ENCODE peak calls at places on chromosomes 4 and X, in four cellular contexts. E is upper lobe of right lung, L is PC-3, V is cardiac muscle cell. B is an unnamed sample. For H3K36me3, the result is how much of the 10 kb centered on the place peaks cover.

GRCh38 chr4:181261279-181261678 is 981.9 kb upstream of the TENM3 start:
- DNase-seq in E (no peak), V (peak), L (no peak), B (no peak)

GRCh38 chrX:132855760-132856341 is 102.6 kb downstream of the HS6ST2 start:
- DNase-seq in V (no peak), L (no peak), E (no peak), B (no peak)

GRCh38 chrX:15301924-15302323 is 13.5 kb downstream of the ASB11 start:
- DNase-seq in E (peak), L (no peak), V (no peak), B (peak)

GRCh38 chr4:148883891-148884290 is 441.7 kb upstream of the NR3C2 start:
- DNase-seq in E (no peak), L (no peak), V (no peak), B (no peak)

GRCh38 chr4:94165256-94165655 is 42.4 kb upstream of the SMARCAD1 start:
- DNase-seq in E (no peak), L (no peak), V (no peak), B (no peak)

GRCh38 chr4:61397174-61397573 is 197.0 kb downstream of the ADGRL3 start:
- DNase-seq in E (no peak), V (no peak), L (no peak), B (no peak)

GRCh38 chr4:43132010-43132582 is 239.6 kb downstream of the GRXCR1 start:
- DNase-seq in E (peak), L (peak), V (peak), B (peak)

GRCh38 chr4:24210332-24210902 is 320.6 kb upstream of the PPARGC1A start:
- DNase-seq in E (peak), L (no peak), V (no peak), B (peak)

GRCh38 chr4:33959519-33959918 is 2284.8 kb downstream of the ARAP2 start:
- DNase-seq in L (peak), E (no peak), V (no peak), B (no peak)

GRCh38 chrX:25016938-25017598 is 1.3 kb upstream of the ARX start:
- DNase-seq in E (no peak), L (no peak), V (no peak), B (no peak)

GRCh38 chr4:7309176-7309575 is 116.8 kb downstream of the SORCS2 start:
- DNase-seq in L (no peak), E (no peak), V (peak), B (no peak)

GRCh38 chrX:17078031-17078730 is 131.7 kb downstream of the REPS2 start:
- DNase-seq in E (no peak), L (peak), V (no peak), B (no peak)

GRCh38 chrX:105495376-105495775 is 274.9 kb upstream of the TEX13A start:
- DNase-seq in L (no peak), E (no peak), V (no peak), B (no peak)

GRCh38 chr4:123777297-123777859 is 380.8 kb downstream of the SPRY1 start:
- DNase-seq in E (no peak), L (no peak), V (no peak), B (no peak)

GRCh38 chrX:68669094-68669830 is 21.8 kb downstream of the STARD8 start:
- DNase-seq in L (no peak), V (peak), E (no peak), B (no peak)

GRCh38 chr4:145639281-145639680 is 20.1 kb downstream of the MMAA start:
- DNase-seq in L (no peak), E (no peak), V (no peak), B (no peak)

GRCh38 chr4:31674313-31674947 is 954.3 kb downstream of the PCDH7 start:
- DNase-seq in L (peak), E (no peak), V (peak), B (no peak)

GRCh38 chr4:126238010-126238409 is 923.3 kb downstream of the FAT4 start:
- DNase-seq in V (peak), L (no peak), E (no peak), B (no peak)

GRCh38 chr4:100340534-100341364 is 150.5 kb upstream of the DDIT4L start:
- DNase-seq in L (no peak), V (no peak), E (no peak), B (no peak)

GRCh38 chr4:8850830-8851188 is 20.8 kb downstream of the HMX1 start:
- DNase-seq in V (no peak), E (no peak), L (no peak), B (peak)

GRCh38 chr4:27007507-27007906 is 146.9 kb downstream of the STIM2 start:
- DNase-seq in E (no peak), L (no peak), V (no peak), B (no peak)

GRCh38 chr4:132683957-132684356 is 465.1 kb upstream of the PCDH10 start:
- DNase-seq in V (no peak), L (no peak), E (no peak), B (no peak)

GRCh38 chr4:15455290-15455689 is 14.4 kb upstream of the CC2D2A start:
- DNase-seq in L (no peak), E (no peak), V (no peak), B (no peak)

GRCh38 chrX:153635788-153636668 is 11.0 kb upstream of the DUSP9 start:
- DNase-seq in V (no peak), E (peak), L (peak), B (no peak)

GRCh38 chr4:74659576-74660411 is 134.5 kb downstream of the BTC start:
- DNase-seq in L (peak), V (no peak), E (no peak), B (no peak)

GRCh38 chr4:185134176-185134869 is 8.7 kb upstream of the SLC25A4 start:
- DNase-seq in L (peak), E (no peak), V (peak), B (no peak)

GRCh38 chr4:103105558-103106356 is 6.1 kb upstream of the BDH2 start:
- DNase-seq in L (no peak), E (no peak), V (no peak), B (no peak)

GRCh38 chr4:173167793-173168395 is 717 bp upstream of the GALNT7 start:
- DNase-seq in E (peak), V (peak), L (peak), B (peak)

GRCh38 chrX:23901065-23901464 is 6.7 kb downstream of the APOO start:
- DNase-seq in L (peak), E (no peak), V (no peak), B (no peak)

GRCh38 chr4:186936496-186937375 is 213.1 kb upstream of the FAT1 start:
- DNase-seq in L (peak), E (no peak), V (no peak), B (no peak)

GRCh38 chrX:39936886-39937770 is 160.6 kb downstream of the BCOR start:
- DNase-seq in V (no peak), E (no peak), L (no peak), B (no peak)

GRCh38 chr4:143700420-143701352 is at the start of gene FREM3:
- DNase-seq in L (no peak), V (peak), E (peak), B (peak)

GRCh38 chr4:56469489-56470210 is 2.2 kb downstream of the SRP72 start:
- DNase-seq in V (no peak), L (no peak), E (no peak), B (no peak)

GRCh38 chr4:3062466-3062865 is 11.9 kb downstream of the HTT-AS start:
- DNase-seq in V (no peak), E (no peak), L (no peak), B (no peak)

GRCh38 chr4:183503497-183504063 is 1.3 kb upstream of the ING2 start:
- DNase-seq in E (no peak), V (no peak), L (peak), B (no peak)

GRCh38 chrX:72569786-72570185 is 2.9 kb downstream of the HDAC8 start:
- DNase-seq in V (no peak), E (no peak), L (peak), B (no peak)

GRCh38 chrX:72568406-72569092 is 4.1 kb downstream of the HDAC8 start:
- DNase-seq in L (peak), V (no peak), E (no peak), B (no peak)

DNA sequence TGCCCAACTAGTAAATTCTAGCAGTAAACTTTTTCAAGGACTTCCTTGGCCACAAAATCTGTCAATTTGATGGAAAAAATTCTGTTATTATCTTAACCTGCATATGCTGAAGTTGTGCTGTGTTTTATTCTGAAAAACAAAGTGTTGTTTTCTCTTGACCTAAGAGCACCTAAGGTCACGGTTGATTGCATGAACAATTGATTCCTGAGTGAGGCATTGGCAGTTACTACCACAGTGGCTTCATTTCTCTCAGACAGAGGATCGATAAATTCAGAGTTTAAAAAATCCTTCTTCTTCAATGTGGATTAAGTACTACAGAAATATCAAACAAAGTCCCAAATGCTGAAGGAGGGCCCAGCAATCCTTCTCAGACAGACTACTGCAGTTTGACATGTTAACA is 6.2 kb downstream of the HDAC8 start:
- DNase-seq in L (no peak), E (no peak), V (no peak), B (no peak)
- H3K36me3 ChIP-seq in L (under half), E (under half), V (under half), B (under half)

GRCh38 chr4:16627999-16628398 is 270.4 kb downstream of the LDB2 start:
- DNase-seq in L (peak), V (no peak), E (no peak), B (no peak)

DNA sequence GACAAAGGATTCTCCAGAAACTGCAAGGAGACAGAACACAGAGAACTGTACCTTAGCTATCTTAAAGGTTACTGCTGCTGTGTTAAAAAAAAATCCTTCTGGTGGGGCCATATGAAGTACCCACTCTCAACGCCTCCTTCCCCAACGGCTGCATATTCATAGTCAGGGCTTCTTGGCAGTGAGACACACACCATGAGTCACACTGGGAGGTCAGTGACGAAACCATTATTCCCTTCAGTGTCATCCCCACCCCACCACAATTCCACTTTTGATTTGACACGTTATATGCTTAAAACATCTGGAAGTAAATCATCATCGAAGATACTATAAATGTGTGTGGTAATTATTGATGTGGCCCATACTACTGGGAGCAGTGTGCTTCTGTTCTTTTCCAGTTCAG is 271.5 kb downstream of the LDB2 start:
- DNase-seq in L (peak), V (no peak), E (no peak), B (no peak)
- H3K36me3 ChIP-seq in L (under half), V (under half), E (under half), B (under half)

DNA sequence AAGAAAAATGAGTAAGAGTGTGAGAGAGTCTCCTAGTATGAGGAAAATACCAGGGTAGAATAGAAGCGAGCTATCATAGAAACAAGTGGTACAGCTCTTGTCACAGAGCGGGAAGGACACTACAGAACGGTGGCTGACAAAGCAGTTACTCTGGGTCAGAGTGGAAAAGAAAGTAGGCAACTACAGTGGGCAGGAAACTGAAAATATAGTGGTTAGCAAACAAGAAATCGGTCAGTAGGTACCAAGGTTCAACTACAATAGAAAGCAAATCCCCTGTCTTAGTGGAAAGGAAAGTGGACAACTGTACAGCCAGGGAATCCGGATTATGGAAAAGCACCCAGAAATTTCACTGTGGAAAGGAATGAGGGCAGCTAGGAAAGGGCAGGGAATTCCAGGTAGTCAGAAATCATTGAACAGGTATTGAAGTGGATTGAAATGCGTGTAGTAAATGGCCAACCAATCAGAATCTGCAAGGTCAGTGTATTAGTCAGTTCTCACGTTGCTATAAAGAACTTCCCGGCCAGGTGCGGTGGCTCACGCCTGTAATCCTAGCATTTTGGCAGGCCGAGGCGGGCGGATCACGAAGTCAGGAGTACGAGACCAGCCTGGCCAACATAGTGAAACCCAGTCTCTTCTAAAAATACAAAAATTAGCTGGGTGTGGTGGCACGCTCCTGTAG is 219.6 kb upstream of the DIAPH2 start:
- DNase-seq in E (no peak), V (no peak), L (no peak), B (no peak)
- H3K36me3 ChIP-seq in E (under half), V (under half), L (under half), B (under half)

GRCh38 chr4:5785806-5786680 is 75.0 kb downstream of the EVC start:
- DNase-seq in V (no peak), L (peak), E (peak), B (no peak)
- H3K36me3 ChIP-seq in V (under half), L (under half), E (under half), B (under half)

GRCh38 chr4:78806943-78807458 is 30.9 kb downstream of the BMP2K start:
- DNase-seq in E (no peak), V (no peak), L (no peak), B (no peak)

GRCh38 chr4:78811034-78811433 is 34.9 kb downstream of the BMP2K start:
- DNase-seq in V (no peak), E (no peak), L (no peak), B (no peak)

GRCh38 chr4:78809928-78810835 is 34.0 kb downstream of the BMP2K start:
- DNase-seq in L (no peak), E (no peak), V (no peak), B (no peak)

GRCh38 chr4:78809295-78809694 is 33.1 kb downstream of the BMP2K start:
- DNase-seq in V (no peak), L (no peak), E (no peak), B (no peak)
- H3K36me3 ChIP-seq in V (under half), L (under half), E (under half), B (under half)

GRCh38 chrX:12946838-12947544 is 27.9 kb upstream of the TMSB4X start:
- DNase-seq in L (peak), V (peak), E (no peak), B (peak)

GRCh38 chrX:12946406-12946805 is 28.5 kb upstream of the TMSB4X start:
- DNase-seq in L (no peak), E (no peak), V (no peak), B (no peak)

GRCh38 chrX:12947545-12948235 is 27.2 kb upstream of the TMSB4X start:
- DNase-seq in L (no peak), E (no peak), V (no peak), B (no peak)

GRCh38 chrX:12948495-12948894 is 26.4 kb upstream of the TMSB4X start:
- DNase-seq in E (no peak), L (no peak), V (no peak), B (no peak)

GRCh38 chrX:12945494-12945893 is 29.4 kb upstream of the TMSB4X start:
- DNase-seq in V (no peak), E (no peak), L (no peak), B (no peak)
- H3K36me3 ChIP-seq in V (under half), E (under half), L (under half), B (under half)

GRCh38 chr4:39204543-39204942 is 22.2 kb downstream of the WDR19 start:
- DNase-seq in L (no peak), E (no peak), V (no peak), B (no peak)
- H3K36me3 ChIP-seq in L (under half), E (under half), V (under half), B (under half)

DNA sequence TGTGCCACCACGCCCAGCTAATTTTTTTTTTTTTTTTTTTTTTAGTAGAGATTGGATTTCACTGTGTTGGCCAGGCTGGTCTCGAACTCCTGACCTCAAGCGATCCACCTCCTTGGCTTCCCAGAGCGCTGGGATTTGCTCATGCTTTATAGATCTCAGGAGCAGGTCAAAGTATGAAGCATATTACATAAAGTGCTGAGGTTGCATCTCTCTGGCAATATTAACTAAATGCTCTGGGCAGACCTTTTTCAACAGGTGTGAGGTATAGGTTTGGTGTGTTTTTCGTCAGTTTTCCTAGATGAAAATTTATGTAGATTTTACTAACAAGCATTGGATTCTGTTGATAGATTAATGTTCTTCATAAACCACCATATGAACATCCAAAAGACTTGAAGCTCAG is 19.3 kb upstream of the GCNA start:
- DNase-seq in L (no peak), E (no peak), V (no peak), B (no peak)
- H3K36me3 ChIP-seq in L (half or more), E (half or more), V (under half), B (under half)

B was measured in left lung.